ENCODE peak calls at places on chromosomes 1 and 21, in nine cellular contexts. One of them, this sample, is unnamed.

GRCh38 chr1:234437423-234438171 is 41.4 kb downstream of the TARBP1 start:
- DNase-seq in NCI-H1436: no peak
- DNase-seq in AG20443: no peak
- DNase-seq in nephron progenitor cell: no peak
- DNase-seq in GM13977: no peak
- DNase-seq in kidney glomerular epithelial cell: no peak
- DNase-seq in posterior cingulate gyrus: peak; percentile 58
- DNase-seq in stimulated activated CD4-positive, alpha-beta T cell treated with anti-CD3 and anti-CD28 coated beads, Interleukin-1b, Interleukin-23, amount 100 ng/mL, for 4 hours: no peak
- DNase-seq in OCI-LY7: no peak
- DNase-seq in this sample: peak; percentile 26

GRCh38 chr1:147794570-147794969 is 34.2 kb upstream of the GJA5 start:
- DNase-seq in NCI-H1436: no peak
- DNase-seq in AG20443: no peak
- DNase-seq in nephron progenitor cell: no peak
- DNase-seq in GM13977: no peak
- DNase-seq in kidney glomerular epithelial cell: no peak
- DNase-seq in posterior cingulate gyrus: no peak
- DNase-seq in stimulated activated CD4-positive, alpha-beta T cell treated with anti-CD3 and anti-CD28 coated beads, Interleukin-1b, Interleukin-23, amount 100 ng/mL, for 4 hours: no peak
- DNase-seq in OCI-LY7: no peak
- DNase-seq in this sample: no peak

GRCh38 chr1:41726899-41727748 is 191.6 kb downstream of the HIVEP3 start:
- DNase-seq in NCI-H1436: no peak
- DNase-seq in AG20443: no peak
- DNase-seq in nephron progenitor cell: no peak
- DNase-seq in GM13977: peak; percentile 58
- DNase-seq in kidney glomerular epithelial cell: no peak
- DNase-seq in posterior cingulate gyrus: no peak
- DNase-seq in stimulated activated CD4-positive, alpha-beta T cell treated with anti-CD3 and anti-CD28 coated beads, Interleukin-1b, Interleukin-23, amount 100 ng/mL, for 4 hours: no peak
- DNase-seq in OCI-LY7: peak; percentile 83
- DNase-seq in this sample: no peak

GRCh38 chr1:67832737-67833594 is at the start of gene GNG12:
- DNase-seq in NCI-H1436: no peak
- DNase-seq in AG20443: peak; percentile 90
- DNase-seq in nephron progenitor cell: peak; percentile 78
- DNase-seq in GM13977: peak; percentile 68
- DNase-seq in kidney glomerular epithelial cell: peak; percentile 61
- DNase-seq in posterior cingulate gyrus: peak; percentile 73
- DNase-seq in stimulated activated CD4-positive, alpha-beta T cell treated with anti-CD3 and anti-CD28 coated beads, Interleukin-1b, Interleukin-23, amount 100 ng/mL, for 4 hours: no peak
- DNase-seq in OCI-LY7: no peak
- DNase-seq in this sample: peak; percentile 78

GRCh38 chr1:163673756-163674155 is 352.0 kb downstream of the NUF2 start:
- DNase-seq in NCI-H1436: no peak
- DNase-seq in AG20443: peak; percentile 73
- DNase-seq in nephron progenitor cell: peak; percentile 37
- DNase-seq in GM13977: no peak
- DNase-seq in kidney glomerular epithelial cell: no peak
- DNase-seq in posterior cingulate gyrus: no peak
- DNase-seq in stimulated activated CD4-positive, alpha-beta T cell treated with anti-CD3 and anti-CD28 coated beads, Interleukin-1b, Interleukin-23, amount 100 ng/mL, for 4 hours: no peak
- DNase-seq in OCI-LY7: no peak
- DNase-seq in this sample: no peak

GRCh38 chr1:220874201-220874655 is 5.0 kb upstream of the HLX start:
- DNase-seq in NCI-H1436: peak; percentile 18
- DNase-seq in AG20443: peak; percentile 67
- DNase-seq in nephron progenitor cell: peak; percentile 70
- DNase-seq in GM13977: peak; percentile 62
- DNase-seq in kidney glomerular epithelial cell: peak; percentile 25
- DNase-seq in posterior cingulate gyrus: peak; percentile 66
- DNase-seq in stimulated activated CD4-positive, alpha-beta T cell treated with anti-CD3 and anti-CD28 coated beads, Interleukin-1b, Interleukin-23, amount 100 ng/mL, for 4 hours: no peak
- DNase-seq in OCI-LY7: peak; percentile 34
- DNase-seq in this sample: peak; percentile 63

GRCh38 chr1:147919881-147920280 is 8.3 kb upstream of the GPR89B start:
- DNase-seq in NCI-H1436: no peak
- DNase-seq in AG20443: no peak
- DNase-seq in nephron progenitor cell: no peak
- DNase-seq in GM13977: no peak
- DNase-seq in kidney glomerular epithelial cell: no peak
- DNase-seq in posterior cingulate gyrus: no peak
- DNase-seq in stimulated activated CD4-positive, alpha-beta T cell treated with anti-CD3 and anti-CD28 coated beads, Interleukin-1b, Interleukin-23, amount 100 ng/mL, for 4 hours: no peak
- DNase-seq in OCI-LY7: no peak
- DNase-seq in this sample: peak; percentile 58

GRCh38 chr1:170967042-170967910 is 31.9 kb downstream of the MROH9 start:
- DNase-seq in NCI-H1436: peak; percentile 10
- DNase-seq in AG20443: peak; percentile 48
- DNase-seq in nephron progenitor cell: peak; percentile 5
- DNase-seq in GM13977: peak; percentile 17
- DNase-seq in kidney glomerular epithelial cell: peak; percentile 39
- DNase-seq in posterior cingulate gyrus: no peak
- DNase-seq in stimulated activated CD4-positive, alpha-beta T cell treated with anti-CD3 and anti-CD28 coated beads, Interleukin-1b, Interleukin-23, amount 100 ng/mL, for 4 hours: no peak
- DNase-seq in OCI-LY7: peak; percentile 49
- DNase-seq in this sample: peak; percentile 47

GRCh38 chr1:195529881-195530280 is 1078.4 kb downstream of the KCNT2 start:
- DNase-seq in NCI-H1436: no peak
- DNase-seq in AG20443: no peak
- DNase-seq in nephron progenitor cell: no peak
- DNase-seq in GM13977: no peak
- DNase-seq in kidney glomerular epithelial cell: no peak
- DNase-seq in posterior cingulate gyrus: no peak
- DNase-seq in stimulated activated CD4-positive, alpha-beta T cell treated with anti-CD3 and anti-CD28 coated beads, Interleukin-1b, Interleukin-23, amount 100 ng/mL, for 4 hours: no peak
- DNase-seq in OCI-LY7: no peak
- DNase-seq in this sample: no peak

GRCh38 chr1:35559317-35559944 is 1.8 kb downstream of the NCDN start:
- DNase-seq in NCI-H1436: no peak
- DNase-seq in AG20443: no peak
- DNase-seq in nephron progenitor cell: no peak
- DNase-seq in GM13977: peak; percentile 11
- DNase-seq in kidney glomerular epithelial cell: no peak
- DNase-seq in posterior cingulate gyrus: no peak
- DNase-seq in stimulated activated CD4-positive, alpha-beta T cell treated with anti-CD3 and anti-CD28 coated beads, Interleukin-1b, Interleukin-23, amount 100 ng/mL, for 4 hours: no peak
- DNase-seq in OCI-LY7: no peak
- DNase-seq in this sample: no peak

GRCh38 chr1:218346391-218347204 is 1.5 kb downstream of the TGFB2 start:
- DNase-seq in NCI-H1436: no peak
- DNase-seq in AG20443: peak; percentile 40
- DNase-seq in nephron progenitor cell: peak; percentile 24
- DNase-seq in GM13977: no peak
- DNase-seq in kidney glomerular epithelial cell: peak; percentile 57
- DNase-seq in posterior cingulate gyrus: peak; percentile 74
- DNase-seq in stimulated activated CD4-positive, alpha-beta T cell treated with anti-CD3 and anti-CD28 coated beads, Interleukin-1b, Interleukin-23, amount 100 ng/mL, for 4 hours: no peak
- DNase-seq in OCI-LY7: no peak
- DNase-seq in this sample: peak; percentile 42

GRCh38 chr1:9331016-9331415 is 38.3 kb downstream of the SPSB1 start:
- DNase-seq in NCI-H1436: no peak
- DNase-seq in AG20443: no peak
- DNase-seq in nephron progenitor cell: no peak
- DNase-seq in GM13977: no peak
- DNase-seq in kidney glomerular epithelial cell: no peak
- DNase-seq in posterior cingulate gyrus: no peak
- DNase-seq in stimulated activated CD4-positive, alpha-beta T cell treated with anti-CD3 and anti-CD28 coated beads, Interleukin-1b, Interleukin-23, amount 100 ng/mL, for 4 hours: no peak
- DNase-seq in OCI-LY7: no peak
- DNase-seq in this sample: no peak

GRCh38 chr21:24045775-24046215 is 1561.5 kb downstream of the MRPL39 start:
- DNase-seq in NCI-H1436: no peak
- DNase-seq in AG20443: no peak
- DNase-seq in nephron progenitor cell: peak; percentile 12
- DNase-seq in GM13977: no peak
- DNase-seq in kidney glomerular epithelial cell: peak; percentile 48
- DNase-seq in posterior cingulate gyrus: peak; percentile 95
- DNase-seq in stimulated activated CD4-positive, alpha-beta T cell treated with anti-CD3 and anti-CD28 coated beads, Interleukin-1b, Interleukin-23, amount 100 ng/mL, for 4 hours: no peak
- DNase-seq in OCI-LY7: no peak
- DNase-seq in this sample: no peak

GRCh38 chr1:56516539-56517252 is 62.7 kb downstream of the PLPP3 start:
- DNase-seq in NCI-H1436: no peak
- DNase-seq in AG20443: peak; percentile 62
- DNase-seq in nephron progenitor cell: no peak
- DNase-seq in GM13977: peak; percentile 38
- DNase-seq in kidney glomerular epithelial cell: no peak
- DNase-seq in posterior cingulate gyrus: no peak
- DNase-seq in stimulated activated CD4-positive, alpha-beta T cell treated with anti-CD3 and anti-CD28 coated beads, Interleukin-1b, Interleukin-23, amount 100 ng/mL, for 4 hours: no peak
- DNase-seq in OCI-LY7: peak; percentile 38
- DNase-seq in this sample: peak; percentile 20

GRCh38 chr1:19559641-19560040 is 74.3 kb upstream of the CAPZB start:
- DNase-seq in NCI-H1436: no peak
- DNase-seq in AG20443: peak; percentile 73
- DNase-seq in nephron progenitor cell: no peak
- DNase-seq in GM13977: no peak
- DNase-seq in kidney glomerular epithelial cell: peak; percentile 30
- DNase-seq in posterior cingulate gyrus: no peak
- DNase-seq in stimulated activated CD4-positive, alpha-beta T cell treated with anti-CD3 and anti-CD28 coated beads, Interleukin-1b, Interleukin-23, amount 100 ng/mL, for 4 hours: no peak
- DNase-seq in OCI-LY7: no peak
- DNase-seq in this sample: peak; percentile 49